ENCODE peak calls at places on chromosomes 5 and 9, in five cellular contexts. B is A673, P is spleen, J is OCI-LY7, D is fibroblast of pulmonary artery. K is an unnamed sample.

GRCh38 chr9:136086951-136087740 is 7.9 kb downstream of the NACC2 start:
- DNase-seq in D (no peak), J (no peak), P (no peak), B (no peak), K (peak; percentile 60)

GRCh38 chr9:134612715-134613114 is 28.9 kb upstream of the COL5A1 start:
- DNase-seq in B (no peak), D (no peak), J (no peak), P (no peak), K (no peak)

GRCh38 chr9:132268725-132269352 is 85.9 kb downstream of the SETX start:
- DNase-seq in B (peak; percentile 78), P (peak; percentile 84), J (peak; percentile 70), D (peak; percentile 79), K (no peak)

GRCh38 chr5:115392611-115393010 is 96.2 kb upstream of the CCDC112 start:
- DNase-seq in D (no peak), J (no peak), P (no peak), B (no peak), K (no peak)

GRCh38 chr9:127318651-127319167 is 54.1 kb downstream of the GARNL3 start:
- DNase-seq in J (no peak), P (no peak), B (peak; percentile 24), D (peak; percentile 44), K (no peak)

GRCh38 chr9:95157491-95158151 is 159.9 kb downstream of the FANCC start:
- DNase-seq in J (no peak), D (peak; percentile 94), B (peak; percentile 92), P (no peak), K (no peak)

GRCh38 chr9:79877943-79878612 is 306.3 kb downstream of the TLE4 start:
- DNase-seq in D (no peak), J (peak; percentile 43), P (no peak), B (no peak), K (no peak)

GRCh38 chr5:80865547-80865946 is 94.6 kb upstream of the RASGRF2 start:
- DNase-seq in P (no peak), J (no peak), D (peak; percentile 69), B (no peak), K (no peak)

GRCh38 chr5:90017236-90017635 is 392.3 kb downstream of the CETN3 start:
- DNase-seq in J (no peak), P (no peak), D (no peak), B (no peak), K (no peak)

GRCh38 chr5:73531356-73531755 is 33.1 kb downstream of the BTF3 start:
- DNase-seq in B (no peak), P (no peak), D (no peak), J (no peak), K (no peak)

GRCh38 chr9:137138058-137138697 is 776 bp upstream of the GRIN1 start:
- DNase-seq in B (peak; percentile 57), J (peak; percentile 67), P (no peak), D (no peak), K (peak; percentile 75)

GRCh38 chr9:36802171-36802920 is 229.7 kb downstream of the MELK start:
- DNase-seq in P (no peak), J (no peak), D (peak; percentile 27), B (no peak), K (no peak)

GRCh38 chr5:40486437-40487270 is 193.1 kb upstream of the PTGER4 start:
- DNase-seq in D (peak; percentile 11), B (no peak), J (peak; percentile 50), P (no peak), K (no peak)

DNA sequence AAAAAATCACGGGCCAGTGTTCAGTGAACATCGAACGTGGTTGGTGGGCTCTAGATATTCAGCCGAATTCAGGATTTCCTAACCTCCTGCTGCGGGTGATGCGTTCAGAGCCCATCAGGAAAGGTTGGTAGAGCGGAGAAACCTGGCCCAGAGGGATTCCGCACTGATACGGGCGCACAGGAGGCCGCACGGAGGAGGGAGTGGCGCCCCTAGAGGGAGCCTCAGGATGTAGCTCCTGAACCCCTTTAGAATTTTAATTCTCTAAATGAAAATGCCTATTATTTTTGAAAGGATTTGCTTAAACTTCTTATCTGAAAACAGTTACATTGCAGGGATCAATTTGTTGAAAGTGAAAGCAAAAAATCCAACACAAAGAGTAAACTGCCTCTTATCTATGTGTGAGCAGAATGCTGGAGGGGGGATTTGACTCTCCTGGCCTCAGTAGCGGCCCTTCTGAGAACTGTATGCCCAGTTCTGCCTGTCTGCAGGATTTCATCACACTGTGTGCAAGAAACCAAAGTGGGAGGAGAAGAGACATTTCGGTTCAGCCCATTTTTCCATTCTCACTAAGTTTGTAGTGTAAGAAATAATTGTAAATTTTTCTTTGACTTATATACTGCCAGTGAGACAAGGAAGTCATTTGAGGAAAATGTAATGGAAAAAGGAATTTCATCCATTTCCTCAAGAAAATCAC is 75.9 kb downstream of the TENT4A start:
- DNase-seq in P (no peak), B (no peak), D (peak; percentile 25), J (no peak), K (no peak)
- TF ChIP-seq CTCF in P (no peak), B (peak; percentile 45), D (no peak), J (no peak), K (peak; percentile 30)

GRCh38 chr5:63135306-63135705 is 556.7 kb downstream of the LRRC70 start:
- DNase-seq in B (no peak), J (no peak), P (no peak), D (peak; percentile 38), K (no peak)
- TF ChIP-seq CTCF in B (no peak), J (no peak), P (no peak), D (no peak), K (no peak)

GRCh38 chr5:17880869-17881268 is 246.6 kb downstream of the TAF11L14 start:
- DNase-seq in P (no peak), B (no peak), D (no peak), J (no peak), K (no peak)

GRCh38 chr5:17888155-17888554 is 253.9 kb downstream of the TAF11L14 start:
- DNase-seq in B (no peak), P (no peak), D (no peak), J (no peak), K (no peak)

GRCh38 chr5:17878541-17878940 is 244.3 kb downstream of the TAF11L14 start:
- DNase-seq in J (no peak), B (no peak), P (no peak), D (no peak), K (no peak)

GRCh38 chr5:17879276-17879675 is 245.0 kb downstream of the TAF11L14 start:
- DNase-seq in J (no peak), P (no peak), B (no peak), D (no peak), K (no peak)

DNA sequence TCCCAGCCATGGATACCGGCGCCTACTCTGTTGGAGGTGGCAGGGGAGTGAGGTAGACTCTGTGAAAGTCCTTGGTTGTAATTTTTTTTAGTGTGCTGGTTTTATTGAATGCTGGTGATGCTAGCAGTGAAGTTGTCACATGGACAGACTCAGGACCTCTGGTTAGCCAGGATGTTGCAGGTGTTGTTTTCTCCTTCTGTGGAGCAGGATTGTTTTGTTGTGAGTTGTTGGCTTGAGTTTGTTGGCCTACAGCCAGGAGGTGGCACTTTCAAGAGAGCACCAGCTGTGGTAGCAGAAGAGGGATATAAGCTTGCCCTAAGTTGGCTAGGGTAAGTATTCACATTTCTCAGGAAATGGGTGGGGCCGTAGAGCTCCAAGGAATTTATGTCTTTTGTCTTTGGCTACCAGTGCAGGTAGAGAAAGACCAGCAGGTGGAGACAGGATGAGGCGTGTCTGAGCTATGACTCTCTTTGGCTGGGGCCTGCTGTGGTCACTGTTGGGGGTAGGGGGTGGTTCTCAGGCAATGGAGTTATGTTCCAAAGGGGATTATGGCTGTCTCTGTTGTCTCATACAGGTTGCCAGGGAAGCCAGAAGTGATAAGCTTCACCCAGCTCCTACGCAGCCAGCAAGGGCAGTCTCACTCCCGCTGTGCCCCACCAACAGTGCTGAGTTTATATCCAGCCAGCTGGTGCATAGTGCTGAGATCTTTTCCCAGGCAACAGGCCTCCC is 248.7 kb downstream of the TAF11L14 start:
- DNase-seq in P (no peak), D (no peak), J (no peak), B (peak; percentile 53), K (no peak)
- TF ChIP-seq CTCF in P (no peak), D (no peak), J (no peak), B (peak; percentile 14), K (no peak)

GRCh38 chr9:7371032-7371431 is 428.5 kb downstream of the DMAC1 start:
- DNase-seq in P (no peak), J (no peak), D (no peak), B (no peak), K (no peak)

GRCh38 chr9:7370378-7370777 is 429.2 kb downstream of the DMAC1 start:
- DNase-seq in B (no peak), P (no peak), J (no peak), D (peak; percentile 45), K (no peak)

GRCh38 chr9:7368410-7369292 is 430.9 kb downstream of the DMAC1 start:
- DNase-seq in B (peak; percentile 96), D (peak; percentile 98), P (no peak), J (no peak), K (no peak)

GRCh38 chr9:7366121-7366520 is 433.5 kb downstream of the DMAC1 start:
- DNase-seq in B (no peak), P (no peak), J (no peak), D (no peak), K (no peak)

DNA sequence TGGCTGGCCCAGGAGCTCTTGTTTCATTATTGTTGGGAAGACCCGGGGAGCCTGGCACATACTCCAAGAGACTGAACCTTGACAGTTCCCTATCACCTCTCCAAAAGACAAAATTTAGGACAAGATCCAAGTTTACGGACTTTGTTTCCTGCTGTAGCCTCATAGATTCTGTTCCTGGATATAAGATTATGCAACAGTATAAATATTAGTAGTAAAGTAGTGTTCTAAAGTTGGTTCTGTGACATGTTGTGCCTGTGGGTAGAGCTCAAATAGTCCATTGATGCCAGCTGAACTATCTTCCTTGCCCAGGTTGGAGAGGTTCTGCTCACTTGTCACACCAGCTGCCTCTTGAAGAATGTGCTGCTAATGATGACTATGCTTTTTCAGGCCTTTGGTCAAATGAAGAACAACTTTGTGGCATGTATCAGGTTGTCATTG is 430.2 kb downstream of the DMAC1 start:
- DNase-seq in B (peak; percentile 19), J (no peak), P (no peak), D (no peak), K (no peak)
- TF ChIP-seq CTCF in B (no peak), J (no peak), P (no peak), D (no peak), K (no peak)

DNA sequence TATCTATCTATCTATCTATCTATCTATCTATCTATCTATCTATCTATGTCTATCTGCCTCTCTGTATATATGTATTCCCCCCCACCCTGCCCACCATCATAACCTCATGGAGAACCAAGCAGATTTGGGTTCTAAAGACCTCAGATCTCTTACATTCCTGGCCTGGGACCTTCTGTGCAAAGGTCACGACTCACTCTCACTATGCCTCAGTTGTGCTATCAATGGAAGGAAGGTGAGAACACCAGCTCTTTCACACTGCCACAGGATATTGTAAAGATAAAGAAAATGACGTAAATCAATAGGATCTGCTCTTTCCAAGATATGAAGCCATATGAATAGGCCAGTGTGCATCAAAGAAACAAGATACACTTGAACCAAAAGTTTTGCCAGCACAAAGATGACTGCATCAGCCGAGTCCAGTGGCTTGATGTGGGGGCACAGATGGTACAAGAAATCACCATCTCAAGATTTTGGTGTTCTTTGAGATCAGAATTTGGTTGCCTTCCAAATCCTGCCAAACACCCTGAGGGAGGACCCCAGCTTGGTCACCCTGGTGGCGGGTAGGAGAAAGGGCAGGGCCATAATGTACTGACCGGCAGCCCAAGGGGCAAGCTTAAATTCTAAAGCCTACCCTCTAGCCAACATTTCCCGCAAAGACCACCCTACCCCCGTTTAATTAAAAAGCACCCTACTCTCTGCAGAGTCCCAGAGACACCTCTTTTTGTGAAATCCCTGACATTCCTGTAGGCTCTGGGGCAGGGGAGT is 8.4 kb upstream of the FGF1 start:
- DNase-seq in B (no peak), J (no peak), P (no peak), D (no peak), K (no peak)
- TF ChIP-seq CTCF in B (no peak), J (no peak), P (no peak), D (peak; percentile 16), K (peak; percentile 28)